ENCODE peak calls at places on chromosomes 16 and 17, in ten cellular contexts. H is fibroblast of lung; D is fibroblast of pulmonary artery; N is CD8-positive, alpha-beta memory T cell; P is tibial artery; J is HAP-1; Y is heart right ventricle; W is Karpas-422; G is psoas muscle; Z is RWPE2. A is an unnamed sample.

GRCh38 chr16:67244387-67245188 is 2.7 kb downstream of the FHOD1 start:
- DNase-seq in N (peak), J (no peak), Y (peak), Z (peak), H (peak), G (peak), W (peak), P (peak), D (peak), A (peak)

GRCh38 chr16:48300391-48300856 is 53.1 kb upstream of the ABCC11 start:
- DNase-seq in Y (no peak), G (no peak), Z (no peak), N (no peak), J (peak), W (no peak), H (peak), P (no peak), D (peak), A (peak)

GRCh38 chr17:40458001-40458791 is 14.9 kb downstream of the IGFBP4 start:
- DNase-seq in P (no peak), Y (peak), J (no peak), W (no peak), N (no peak), G (no peak), Z (no peak), H (peak), D (peak), A (peak)

GRCh38 chr16:12095275-12096161 is 119.0 kb downstream of the SNX29 start:
- DNase-seq in Z (peak), N (peak), G (peak), H (peak), D (peak), J (peak), P (peak), W (peak), Y (peak), A (peak)

GRCh38 chr17:21146362-21147021 is 19.7 kb downstream of the DHRS7B start:
- DNase-seq in Z (no peak), D (no peak), H (no peak), N (no peak), W (no peak), G (no peak), Y (no peak), P (no peak), J (no peak), A (no peak)

GRCh38 chr16:88854306-88855111 is 2.2 kb downstream of the GALNS start:
- DNase-seq in J (no peak), Y (no peak), D (no peak), P (no peak), H (no peak), N (peak), Z (no peak), G (no peak), W (no peak), A (no peak)

GRCh38 chr17:48002208-48002919 is 31.5 kb downstream of the CDK5RAP3 start:
- DNase-seq in Z (no peak), Y (no peak), J (peak), P (no peak), D (peak), H (peak), W (peak), N (no peak), G (no peak), A (peak)

GRCh38 chr16:48533931-48534330 is 76.0 kb downstream of the N4BP1 start:
- DNase-seq in W (no peak), Z (no peak), N (no peak), P (no peak), J (no peak), G (no peak), H (no peak), D (no peak), Y (no peak), A (no peak)

GRCh38 chr16:55701442-55702319 is 45.9 kb downstream of the SLC6A2 start:
- DNase-seq in J (peak), Y (peak), D (peak), P (no peak), W (peak), N (peak), Z (no peak), H (peak), G (peak), A (peak)

DNA sequence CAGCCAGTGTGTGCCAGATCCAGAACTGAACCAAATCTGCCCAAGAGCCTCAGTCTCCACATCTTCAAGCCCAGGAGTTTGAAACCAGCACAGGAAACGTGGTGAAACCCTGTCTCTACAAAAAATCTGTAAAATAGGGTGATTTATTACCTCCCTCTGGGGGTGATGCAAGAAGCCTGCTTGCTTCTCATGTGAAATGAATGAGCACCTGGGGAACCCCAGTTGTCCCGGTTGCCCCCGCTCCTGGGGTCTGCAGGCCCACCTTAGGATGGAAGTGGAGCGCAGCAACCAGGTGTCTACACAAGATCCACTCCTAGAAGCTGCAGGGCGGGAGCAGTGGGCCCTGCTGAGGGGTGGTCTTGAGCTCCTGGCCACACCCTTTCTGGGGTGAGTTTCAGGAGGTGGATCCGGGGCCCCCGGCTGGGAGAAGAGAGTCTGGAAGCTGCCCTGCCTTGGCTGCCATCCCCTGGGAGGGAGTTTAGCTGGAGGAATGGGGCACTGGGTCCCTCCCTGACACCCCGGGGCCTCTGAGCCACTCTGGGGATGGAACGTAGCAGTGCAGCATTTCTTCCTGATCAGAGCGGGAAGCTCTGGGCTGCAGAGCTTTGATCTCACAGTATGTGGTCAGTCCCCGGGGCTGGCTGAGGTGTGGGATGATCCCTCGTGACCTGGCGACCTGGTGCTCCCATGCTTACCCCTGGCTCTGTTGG is 117.8 kb downstream of the RAB11FIP4 start:
- DNase-seq in W (peak), N (peak), G (peak), P (no peak), H (no peak), Y (no peak), D (no peak), Z (no peak), J (no peak), A (peak)
- H3K4me3 ChIP-seq in W (peak), N (peak), G (no peak), P (no peak), H (no peak), Y (no peak), D (no peak), Z (no peak), J (no peak), A (no peak)

GRCh38 chr17:56587298-56587697 is 6.2 kb upstream of the NOG start:
- DNase-seq in N (no peak), G (no peak), Y (no peak), J (no peak), Z (no peak), W (no peak), P (no peak), H (no peak), D (no peak), A (no peak)

GRCh38 chr17:56577810-56578209 is 15.7 kb upstream of the NOG start:
- DNase-seq in P (no peak), W (no peak), J (no peak), H (no peak), Z (no peak), G (peak), Y (peak), N (no peak), D (no peak), A (no peak)

GRCh38 chr17:56581635-56582605 is 11.6 kb upstream of the NOG start:
- DNase-seq in H (no peak), D (no peak), Y (no peak), G (peak), P (no peak), W (no peak), N (no peak), Z (no peak), J (no peak), A (no peak)

DNA sequence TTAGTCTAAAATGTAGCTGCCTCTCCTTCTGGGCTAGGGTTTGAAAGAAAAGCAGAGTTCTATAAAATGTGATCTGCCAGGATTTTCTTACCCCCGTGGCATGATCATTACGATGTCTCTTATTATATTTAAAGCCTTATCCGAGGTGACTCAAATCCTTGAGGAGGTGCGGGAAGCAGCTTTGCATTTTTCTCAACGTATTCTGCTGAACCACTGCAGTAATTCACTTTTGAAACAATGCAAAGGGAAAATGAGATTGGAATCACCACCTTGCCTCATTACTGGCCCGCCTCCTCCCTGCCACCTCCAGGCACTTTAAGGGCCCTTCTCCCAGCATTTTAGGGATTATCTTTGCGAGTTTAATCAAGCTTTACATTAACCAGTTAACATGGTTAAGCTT is 9.7 kb upstream of the NOG start:
- DNase-seq in P (no peak), H (no peak), J (no peak), Y (no peak), Z (no peak), N (no peak), W (no peak), D (no peak), G (no peak), A (no peak)
- H3K4me3 ChIP-seq in P (no peak), H (no peak), J (no peak), Y (no peak), Z (no peak), N (no peak), W (no peak), D (no peak), G (no peak), A (no peak)

GRCh38 chr16:2526135-2526534 is 5.1 kb downstream of the CEMP1 start:
- DNase-seq in H (no peak), G (no peak), N (no peak), D (no peak), Y (no peak), W (no peak), J (no peak), P (no peak), Z (no peak), A (no peak)

GRCh38 chr16:2520784-2521577 is 810 bp downstream of the AMDHD2 start:
- DNase-seq in N (peak), Z (peak), Y (peak), H (no peak), W (peak), J (no peak), D (no peak), P (no peak), G (peak), A (no peak)

GRCh38 chr16:2527071-2527783 is 4.0 kb downstream of the CEMP1 start:
- DNase-seq in P (no peak), Y (no peak), G (no peak), D (no peak), W (no peak), J (no peak), N (no peak), Z (peak), H (no peak), A (no peak)

GRCh38 chr16:2524339-2524938 is 4.3 kb downstream of the AMDHD2 start:
- DNase-seq in P (no peak), H (no peak), Z (no peak), N (no peak), D (no peak), Y (no peak), W (no peak), J (no peak), G (no peak), A (no peak)

GRCh38 chr16:2523801-2524231 is 3.6 kb downstream of the AMDHD2 start:
- DNase-seq in H (no peak), Y (no peak), W (no peak), D (no peak), P (no peak), G (no peak), J (no peak), N (no peak), Z (no peak), A (no peak)
- H3K4me3 ChIP-seq in H (no peak), Y (no peak), W (no peak), D (no peak), P (no peak), G (no peak), J (no peak), N (no peak), Z (no peak), A (no peak)

GRCh38 chr16:84090212-84090611 is 26.5 kb downstream of the MBTPS1 start:
- DNase-seq in W (no peak), J (no peak), P (no peak), N (no peak), Y (no peak), Z (no peak), G (no peak), H (no peak), D (no peak), A (no peak)
- H3K4me3 ChIP-seq in W (no peak), J (no peak), P (no peak), N (no peak), Y (no peak), Z (no peak), G (no peak), H (no peak), D (no peak), A (no peak)

DNA sequence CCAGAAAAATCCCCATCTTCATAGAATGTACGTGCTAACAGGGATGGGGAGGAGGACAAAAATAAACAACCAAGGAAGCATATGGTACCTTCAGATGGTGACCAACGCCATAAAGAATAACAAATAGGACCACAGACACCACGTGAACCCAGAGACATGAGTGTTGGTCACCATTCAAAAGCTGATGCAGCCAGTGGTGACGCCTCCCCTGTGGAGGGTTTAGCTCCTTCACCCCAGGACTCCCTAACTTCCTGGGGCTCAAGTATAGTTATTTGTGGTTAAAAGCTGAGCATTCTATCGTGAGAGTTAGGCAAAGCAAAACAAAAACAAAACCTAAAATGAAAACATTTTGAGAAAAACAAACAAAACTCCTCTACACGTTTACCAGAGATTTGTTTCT is 184.7 kb downstream of the SOX9 start:
- DNase-seq in J (no peak), W (no peak), Y (no peak), H (no peak), Z (no peak), N (no peak), G (no peak), D (no peak), P (no peak), A (peak)
- H3K4me3 ChIP-seq in J (no peak), W (no peak), Y (no peak), H (no peak), Z (no peak), N (no peak), G (no peak), D (no peak), P (no peak), A (no peak)

GRCh38 chr16:84080378-84080777 is 36.4 kb downstream of the MBTPS1 start:
- DNase-seq in Y (no peak), H (no peak), N (no peak), W (no peak), D (no peak), P (no peak), G (peak), Z (no peak), J (no peak), A (no peak)
- H3K4me3 ChIP-seq in Y (no peak), H (no peak), N (no peak), W (no peak), D (no peak), P (no peak), G (no peak), Z (no peak), J (no peak), A (no peak)